ENCODE peak calls at places on chromosome 22, in nine cellular contexts. N is AG04450; Z is neural progenitor cell; I is right cardiac atrium; E is cardiac muscle cell; O is heart right ventricle; F is CD8-positive, alpha-beta memory T cell; Q is dorsolateral prefrontal cortex; V is iPS DF 6.9. C is an unnamed sample.

GRCh38 chr22:31532060-31532459 is 35.7 kb downstream of the SFI1 start:
- DNase-seq in N (no peak), Z (no peak), I (no peak), E (peak; percentile 9), O (no peak), F (no peak), Q (no peak), V (no peak), C (no peak)

GRCh38 chr22:20573176-20573829 is 65.9 kb downstream of the MED15 start:
- DNase-seq in N (no peak), Z (no peak), I (no peak), E (no peak), O (no peak), F (no peak), Q (no peak), V (no peak), C (no peak)

GRCh38 chr22:47283616-47284270 is 521.3 kb downstream of the TBC1D22A start:
- DNase-seq in N (no peak), Z (no peak), I (no peak), E (no peak), O (no peak), F (no peak), Q (no peak), V (no peak), C (no peak)

GRCh38 chr22:43643362-43643761 is 168.7 kb downstream of the EFCAB6 start:
- DNase-seq in N (no peak), Z (no peak), I (no peak), E (no peak), O (no peak), F (no peak), Q (no peak), V (no peak), C (no peak)

GRCh38 chr22:33884829-33885228 is 35.4 kb downstream of the LARGE1 start:
- DNase-seq in N (no peak), Z (no peak), I (no peak), E (no peak), O (no peak), F (no peak), Q (no peak), V (no peak), C (no peak)

GRCh38 chr22:36445158-36445668 is 36.2 kb downstream of the TXN2 start:
- DNase-seq in N (peak; percentile 94), Z (no peak), I (peak; percentile 81), E (peak; percentile 94), O (peak; percentile 61), F (no peak), Q (no peak), V (no peak), C (no peak)

GRCh38 chr22:26054846-26055245 is 114.4 kb upstream of the SEZ6L start:
- DNase-seq in N (no peak), Z (peak; percentile 34), I (no peak), E (no peak), O (no peak), F (no peak), Q (no peak), V (no peak), C (no peak)

GRCh38 chr22:32378703-32379272 is 21.1 kb downstream of the RFPL3 start:
- DNase-seq in N (no peak), Z (peak; percentile 85), I (no peak), E (peak; percentile 36), O (no peak), F (no peak), Q (peak; percentile 31), V (peak; percentile 70), C (no peak)

DNA sequence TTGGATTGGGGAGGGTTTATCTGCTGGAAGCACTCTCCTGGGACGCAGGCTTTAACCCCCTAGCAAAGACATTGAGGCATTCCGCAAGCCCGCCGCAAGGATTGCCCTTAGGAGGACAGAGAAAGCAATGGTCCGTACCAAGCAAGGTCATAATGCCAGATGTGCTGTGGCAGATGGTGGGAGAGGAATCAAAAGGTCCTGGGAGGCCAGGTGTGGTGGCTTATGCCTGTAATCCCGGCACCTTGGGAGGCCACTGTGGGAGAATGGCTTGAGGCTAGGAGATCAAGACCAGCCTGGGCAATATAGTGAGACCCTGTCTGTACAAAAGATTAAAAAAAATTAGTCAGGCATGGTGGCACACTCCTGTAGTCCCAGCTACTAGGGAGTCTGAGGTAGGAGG is 12.4 kb upstream of the PRAME start:
- DNase-seq in N (no peak), Z (no peak), I (no peak), E (no peak), O (no peak), F (no peak), Q (no peak), V (no peak), C (no peak)
- H3K27me3 ChIP-seq in N (peaks cover 9% of the 10 kb centered on the region), Z (peaks cover 100% of the 10 kb centered on the region), I (peaks cover 4% of the 10 kb centered on the region), E (no peaks in the 10 kb centered on the region), O (peaks cover 53% of the 10 kb centered on the region), F (peaks cover 3% of the 10 kb centered on the region), Q (peaks cover 6% of the 10 kb centered on the region), V (peaks cover 16% of the 10 kb centered on the region), C (peaks cover 3% of the 10 kb centered on the region)

GRCh38 chr22:39713799-39714290 is 143.3 kb downstream of the CACNA1I start:
- DNase-seq in N (no peak), Z (no peak), I (no peak), E (no peak), O (no peak), F (no peak), Q (no peak), V (no peak), C (no peak)

GRCh38 chr22:39712938-39713525 is 142.5 kb downstream of the CACNA1I start:
- DNase-seq in N (no peak), Z (peak; percentile 45), I (no peak), E (no peak), O (no peak), F (no peak), Q (no peak), V (no peak), C (no peak)

GRCh38 chr22:39716534-39716933 is 146.0 kb downstream of the CACNA1I start:
- DNase-seq in N (no peak), Z (no peak), I (no peak), E (no peak), O (no peak), F (no peak), Q (no peak), V (no peak), C (no peak)

GRCh38 chr22:39715778-39716495 is 145.4 kb downstream of the CACNA1I start:
- DNase-seq in N (no peak), Z (no peak), I (no peak), E (no peak), O (no peak), F (no peak), Q (no peak), V (no peak), C (no peak)

GRCh38 chr22:39714321-39714720 is 143.8 kb downstream of the CACNA1I start:
- DNase-seq in N (no peak), Z (no peak), I (no peak), E (no peak), O (no peak), F (no peak), Q (no peak), V (no peak), C (no peak)
- H3K27me3 ChIP-seq in N (peaks cover 55% of the 10 kb centered on the region), Z (peaks cover 11% of the 10 kb centered on the region), I (no peaks in the 10 kb centered on the region), E (no peaks in the 10 kb centered on the region), O (peaks cover 37% of the 10 kb centered on the region), F (no peaks in the 10 kb centered on the region), Q (no peaks in the 10 kb centered on the region), V (no peaks in the 10 kb centered on the region), C (no peaks in the 10 kb centered on the region)

DNA sequence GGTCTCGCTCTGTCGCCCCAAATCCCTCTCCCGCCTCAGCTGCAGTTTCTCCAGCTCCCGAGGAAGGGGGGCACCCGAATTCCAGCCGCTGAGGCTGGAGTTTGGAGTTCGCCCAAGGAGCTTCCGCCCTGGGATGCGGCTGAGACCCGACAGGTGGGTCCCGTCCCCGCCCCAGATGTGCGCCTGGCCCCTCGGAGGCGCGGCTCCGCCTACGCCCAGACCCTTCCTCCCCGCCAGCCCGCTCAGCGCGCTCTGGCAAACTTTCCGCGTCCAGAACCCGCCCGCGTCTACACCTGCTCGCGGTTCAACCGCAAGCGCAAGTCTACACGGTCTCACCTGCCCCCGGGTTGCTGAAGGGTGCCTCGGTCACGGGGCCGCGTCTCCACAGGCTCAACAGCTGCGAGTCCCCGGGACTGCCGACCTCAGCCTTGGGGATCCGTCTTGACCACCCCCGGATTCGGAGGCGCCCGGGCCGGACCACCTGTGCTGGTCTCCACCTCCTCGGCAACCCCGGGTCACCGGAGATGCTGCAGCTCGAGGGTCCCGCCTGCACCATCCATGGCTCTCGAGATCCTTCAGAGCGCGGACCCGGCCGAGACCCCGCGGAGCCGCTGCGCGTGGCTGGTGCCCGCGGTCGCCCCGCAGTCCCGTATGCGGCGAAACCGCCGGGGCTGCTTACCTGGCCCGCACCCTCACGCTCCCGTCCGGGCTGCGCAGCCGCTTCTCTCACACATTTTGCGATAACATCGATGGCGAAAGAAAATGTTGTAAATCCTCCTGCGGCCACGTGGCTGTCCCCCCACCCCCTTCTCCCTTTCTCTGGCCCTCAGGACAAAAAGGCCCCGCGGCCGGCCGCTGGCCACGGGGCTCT is 63.6 kb downstream of the NFAM1 start:
- DNase-seq in N (no peak), Z (peak; percentile 76), I (peak; percentile 74), E (no peak), O (no peak), F (peak; percentile 6), Q (no peak), V (no peak), C (peak; percentile 15)
- H3K27me3 ChIP-seq in N (peaks cover 54% of the 10 kb centered on the region), Z (peaks cover 32% of the 10 kb centered on the region), I (no peaks in the 10 kb centered on the region), E (peaks cover 19% of the 10 kb centered on the region), O (peaks cover 34% of the 10 kb centered on the region), F (peaks cover 15% of the 10 kb centered on the region), Q (no peaks in the 10 kb centered on the region), V (no peaks in the 10 kb centered on the region), C (peaks cover 7% of the 10 kb centered on the region)

GRCh38 chr22:37570661-37570976 is 9.3 kb downstream of the LGALS2 start:
- DNase-seq in N (no peak), Z (no peak), I (no peak), E (no peak), O (no peak), F (no peak), Q (no peak), V (no peak), C (no peak)

GRCh38 chr22:37569009-37569920 is 9.0 kb downstream of the CDC42EP1 start:
- DNase-seq in N (no peak), Z (no peak), I (peak; percentile 52), E (no peak), O (no peak), F (no peak), Q (peak; percentile 88), V (no peak), C (no peak)

GRCh38 chr22:37571992-37572373 is 7.9 kb downstream of the LGALS2 start:
- DNase-seq in N (no peak), Z (no peak), I (no peak), E (no peak), O (no peak), F (no peak), Q (no peak), V (no peak), C (no peak)

GRCh38 chr22:37569921-37570660 is 9.8 kb downstream of the LGALS2 start:
- DNase-seq in N (no peak), Z (no peak), I (peak; percentile 57), E (no peak), O (no peak), F (no peak), Q (no peak), V (no peak), C (no peak)

DNA sequence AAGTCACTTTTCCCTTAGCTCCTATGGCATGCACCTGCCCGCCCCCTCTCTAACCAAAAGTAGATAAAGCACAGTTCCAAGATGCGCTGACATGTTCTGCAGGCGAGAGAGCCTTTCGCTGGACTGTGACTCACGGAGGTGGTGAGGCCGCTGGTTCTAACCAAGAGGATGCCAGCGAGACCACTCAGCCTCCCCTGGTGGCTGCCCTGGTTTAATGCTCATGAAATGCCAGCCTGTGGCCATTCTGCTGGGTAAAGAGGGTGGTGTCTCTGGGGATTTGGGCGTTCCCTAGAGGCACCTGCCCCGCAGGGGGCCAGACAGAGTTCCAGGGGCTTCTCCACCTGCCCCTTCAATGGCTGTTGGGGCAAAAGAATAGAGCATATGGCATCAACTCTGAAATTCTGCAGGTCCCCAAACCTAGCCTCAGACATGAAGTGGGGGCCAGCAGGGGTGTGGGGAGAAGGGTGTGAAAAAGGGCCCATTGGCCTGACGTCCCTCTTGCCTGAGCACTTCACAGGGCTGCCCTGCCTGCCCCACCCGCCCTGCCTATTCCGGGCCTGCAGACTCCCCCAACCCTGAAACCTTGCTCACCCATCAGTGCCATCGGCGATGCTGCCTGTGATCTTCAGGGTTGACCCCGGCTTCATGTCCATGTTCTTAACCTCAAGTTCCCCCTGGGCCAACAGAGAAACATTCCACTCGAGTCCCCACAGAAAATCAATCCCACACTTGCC is 8.5 kb downstream of the LGALS2 start:
- DNase-seq in N (no peak), Z (no peak), I (peak; percentile 59), E (no peak), O (no peak), F (no peak), Q (no peak), V (no peak), C (no peak)
- H3K27me3 ChIP-seq in N (no peaks in the 10 kb centered on the region), Z (no peaks in the 10 kb centered on the region), I (no peaks in the 10 kb centered on the region), E (no peaks in the 10 kb centered on the region), O (no peaks in the 10 kb centered on the region), F (no peaks in the 10 kb centered on the region), Q (no peaks in the 10 kb centered on the region), V (no peaks in the 10 kb centered on the region), C (no peaks in the 10 kb centered on the region)